ENCODE peak calls at places on chromosomes 12 and 14, in six cellular contexts. One of them, this sample, is unnamed.

GRCh38 chr14:103204852-103205540 is 81.7 kb downstream of the TNFAIP2 start:
- DNase-seq in progenitor cell of endocrine pancreas: no peak
- DNase-seq in AG10803: peak
- DNase-seq in mammary epithelial cell: peak
- DNase-seq in astrocyte of the spinal cord: no peak
- DNase-seq in mucosa of descending colon: no peak
- DNase-seq in this sample: no peak

GRCh38 chr12:123715151-123715676 is 3.1 kb downstream of the ATP6V0A2 start:
- DNase-seq in astrocyte of the spinal cord: no peak
- DNase-seq in progenitor cell of endocrine pancreas: no peak
- DNase-seq in mucosa of descending colon: no peak
- DNase-seq in mammary epithelial cell: no peak
- DNase-seq in AG10803: no peak
- DNase-seq in this sample: no peak

GRCh38 chr14:89093083-89093482 is 268.6 kb downstream of the TTC8 start:
- DNase-seq in mucosa of descending colon: no peak
- DNase-seq in astrocyte of the spinal cord: peak
- DNase-seq in mammary epithelial cell: no peak
- DNase-seq in progenitor cell of endocrine pancreas: no peak
- DNase-seq in AG10803: no peak
- DNase-seq in this sample: no peak

GRCh38 chr12:75848533-75848932 is 183.0 kb downstream of the PHLDA1 start:
- DNase-seq in mucosa of descending colon: no peak
- DNase-seq in astrocyte of the spinal cord: no peak
- DNase-seq in progenitor cell of endocrine pancreas: no peak
- DNase-seq in AG10803: no peak
- DNase-seq in mammary epithelial cell: no peak
- DNase-seq in this sample: no peak

GRCh38 chr12:78898416-78898815 is 33.8 kb downstream of the SYT1 start:
- DNase-seq in mucosa of descending colon: peak
- DNase-seq in astrocyte of the spinal cord: peak
- DNase-seq in mammary epithelial cell: no peak
- DNase-seq in AG10803: peak
- DNase-seq in progenitor cell of endocrine pancreas: no peak
- DNase-seq in this sample: no peak

GRCh38 chr14:34169561-34169960 is 218.7 kb upstream of the EGLN3 start:
- DNase-seq in astrocyte of the spinal cord: no peak
- DNase-seq in mammary epithelial cell: no peak
- DNase-seq in progenitor cell of endocrine pancreas: no peak
- DNase-seq in AG10803: no peak
- DNase-seq in mucosa of descending colon: no peak
- DNase-seq in this sample: no peak

GRCh38 chr12:31234955-31235867 is 90.7 kb downstream of the SINHCAF start:
- DNase-seq in AG10803: peak
- DNase-seq in progenitor cell of endocrine pancreas: peak
- DNase-seq in mammary epithelial cell: peak
- DNase-seq in astrocyte of the spinal cord: peak
- DNase-seq in mucosa of descending colon: peak
- DNase-seq in this sample: no peak

GRCh38 chr12:105317453-105317852 is 13.0 kb upstream of the C12orf75 start:
- DNase-seq in astrocyte of the spinal cord: peak
- DNase-seq in AG10803: peak
- DNase-seq in progenitor cell of endocrine pancreas: no peak
- DNase-seq in mammary epithelial cell: peak
- DNase-seq in mucosa of descending colon: no peak
- DNase-seq in this sample: no peak

GRCh38 chr12:101759396-101760047 is 20.3 kb upstream of the SYCP3 start:
- DNase-seq in mammary epithelial cell: peak
- DNase-seq in astrocyte of the spinal cord: peak
- DNase-seq in AG10803: peak
- DNase-seq in mucosa of descending colon: no peak
- DNase-seq in progenitor cell of endocrine pancreas: no peak
- DNase-seq in this sample: no peak

GRCh38 chr14:90675399-90675798 is 140.8 kb downstream of the TTC7B start:
- DNase-seq in mucosa of descending colon: no peak
- DNase-seq in progenitor cell of endocrine pancreas: no peak
- DNase-seq in astrocyte of the spinal cord: peak
- DNase-seq in mammary epithelial cell: no peak
- DNase-seq in AG10803: peak
- DNase-seq in this sample: no peak

GRCh38 chr14:90671382-90671781 is 144.8 kb downstream of the TTC7B start:
- DNase-seq in mucosa of descending colon: no peak
- DNase-seq in mammary epithelial cell: no peak
- DNase-seq in progenitor cell of endocrine pancreas: no peak
- DNase-seq in astrocyte of the spinal cord: no peak
- DNase-seq in AG10803: no peak
- DNase-seq in this sample: no peak

GRCh38 chr14:90674043-90674670 is 142.1 kb downstream of the TTC7B start:
- DNase-seq in progenitor cell of endocrine pancreas: no peak
- DNase-seq in mammary epithelial cell: no peak
- DNase-seq in mucosa of descending colon: no peak
- DNase-seq in AG10803: no peak
- DNase-seq in astrocyte of the spinal cord: no peak
- DNase-seq in this sample: no peak

GRCh38 chr14:90674716-90675115 is 141.5 kb downstream of the TTC7B start:
- DNase-seq in mucosa of descending colon: no peak
- DNase-seq in astrocyte of the spinal cord: no peak
- DNase-seq in mammary epithelial cell: no peak
- DNase-seq in progenitor cell of endocrine pancreas: no peak
- DNase-seq in AG10803: no peak
- DNase-seq in this sample: no peak

GRCh38 chr14:90671835-90672234 is 144.4 kb downstream of the TTC7B start:
- DNase-seq in astrocyte of the spinal cord: no peak
- DNase-seq in mammary epithelial cell: no peak
- DNase-seq in mucosa of descending colon: no peak
- DNase-seq in progenitor cell of endocrine pancreas: no peak
- DNase-seq in AG10803: no peak
- DNase-seq in this sample: no peak
- TF ChIP-seq CTCF in astrocyte of the spinal cord: no peak
- TF ChIP-seq CTCF in mammary epithelial cell: no peak
- TF ChIP-seq CTCF in mucosa of descending colon: no peak
- TF ChIP-seq CTCF in progenitor cell of endocrine pancreas: no peak
- TF ChIP-seq CTCF in AG10803: no peak
- TF ChIP-seq CTCF in this sample: no peak

GRCh38 chr14:74314576-74314975 is 11.8 kb upstream of the ABCD4 start:
- DNase-seq in progenitor cell of endocrine pancreas: no peak
- DNase-seq in mucosa of descending colon: no peak
- DNase-seq in astrocyte of the spinal cord: no peak
- DNase-seq in AG10803: no peak
- DNase-seq in mammary epithelial cell: no peak
- DNase-seq in this sample: no peak

GRCh38 chr14:74313601-74314000 is 10.9 kb upstream of the ABCD4 start:
- DNase-seq in mucosa of descending colon: no peak
- DNase-seq in progenitor cell of endocrine pancreas: no peak
- DNase-seq in mammary epithelial cell: no peak
- DNase-seq in AG10803: no peak
- DNase-seq in astrocyte of the spinal cord: no peak
- DNase-seq in this sample: no peak

GRCh38 chr14:74308695-74309094 is 6.0 kb upstream of the ABCD4 start:
- DNase-seq in progenitor cell of endocrine pancreas: no peak
- DNase-seq in mucosa of descending colon: no peak
- DNase-seq in mammary epithelial cell: no peak
- DNase-seq in AG10803: no peak
- DNase-seq in astrocyte of the spinal cord: no peak
- DNase-seq in this sample: no peak

DNA sequence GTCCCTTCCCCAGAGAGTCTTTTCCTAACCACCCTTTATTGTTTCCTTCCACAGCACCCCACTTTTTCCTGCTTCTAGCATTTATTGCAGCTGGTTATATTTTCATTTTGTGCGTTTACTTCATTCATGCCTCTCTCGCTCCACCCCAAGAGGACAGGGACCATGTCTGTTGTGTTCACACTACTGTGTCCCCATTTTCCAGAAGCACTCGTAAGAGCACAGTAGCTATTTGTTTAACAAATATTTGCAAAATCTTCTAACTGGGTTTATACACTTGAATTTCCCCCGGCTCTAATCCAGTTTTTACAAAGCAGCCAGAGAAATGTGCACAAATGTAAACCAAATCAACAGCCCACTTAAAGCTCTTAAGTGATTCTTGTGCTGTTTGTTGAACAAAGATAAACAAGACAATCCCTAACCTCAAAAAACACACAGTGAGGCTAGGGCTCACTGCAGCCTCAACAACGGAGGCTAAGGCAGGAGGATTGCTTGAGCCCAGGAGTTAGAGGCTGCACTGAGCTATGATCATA is 6.5 kb upstream of the ABCD4 start:
- DNase-seq in progenitor cell of endocrine pancreas: no peak
- DNase-seq in astrocyte of the spinal cord: no peak
- DNase-seq in mammary epithelial cell: no peak
- DNase-seq in mucosa of descending colon: no peak
- DNase-seq in AG10803: no peak
- DNase-seq in this sample: no peak
- TF ChIP-seq CTCF in progenitor cell of endocrine pancreas: no peak
- TF ChIP-seq CTCF in astrocyte of the spinal cord: no peak
- TF ChIP-seq CTCF in mammary epithelial cell: no peak
- TF ChIP-seq CTCF in mucosa of descending colon: no peak
- TF ChIP-seq CTCF in AG10803: no peak
- TF ChIP-seq CTCF in this sample: no peak

GRCh38 chr14:92651106-92651792 is 97.2 kb downstream of the LGMN start:
- DNase-seq in astrocyte of the spinal cord: no peak
- DNase-seq in progenitor cell of endocrine pancreas: no peak
- DNase-seq in mucosa of descending colon: peak
- DNase-seq in AG10803: no peak
- DNase-seq in mammary epithelial cell: no peak
- DNase-seq in this sample: peak
- TF ChIP-seq CTCF in astrocyte of the spinal cord: no peak
- TF ChIP-seq CTCF in progenitor cell of endocrine pancreas: no peak
- TF ChIP-seq CTCF in mucosa of descending colon: no peak
- TF ChIP-seq CTCF in AG10803: no peak
- TF ChIP-seq CTCF in mammary epithelial cell: no peak
- TF ChIP-seq CTCF in this sample: no peak

GRCh38 chr12:11592484-11592883 is 57.0 kb upstream of the ETV6 start:
- DNase-seq in mammary epithelial cell: no peak
- DNase-seq in mucosa of descending colon: no peak
- DNase-seq in progenitor cell of endocrine pancreas: no peak
- DNase-seq in AG10803: no peak
- DNase-seq in astrocyte of the spinal cord: no peak
- DNase-seq in this sample: no peak

GRCh38 chr12:11600199-11600598 is 49.3 kb upstream of the ETV6 start:
- DNase-seq in mucosa of descending colon: no peak
- DNase-seq in progenitor cell of endocrine pancreas: no peak
- DNase-seq in astrocyte of the spinal cord: no peak
- DNase-seq in AG10803: no peak
- DNase-seq in mammary epithelial cell: no peak
- DNase-seq in this sample: no peak

GRCh38 chr12:11593013-11593412 is 56.5 kb upstream of the ETV6 start:
- DNase-seq in astrocyte of the spinal cord: no peak
- DNase-seq in mammary epithelial cell: no peak
- DNase-seq in mucosa of descending colon: no peak
- DNase-seq in AG10803: no peak
- DNase-seq in progenitor cell of endocrine pancreas: no peak
- DNase-seq in this sample: no peak

GRCh38 chr12:11598900-11599299 is 50.6 kb upstream of the ETV6 start:
- DNase-seq in mucosa of descending colon: no peak
- DNase-seq in mammary epithelial cell: no peak
- DNase-seq in AG10803: no peak
- DNase-seq in astrocyte of the spinal cord: no peak
- DNase-seq in progenitor cell of endocrine pancreas: no peak
- DNase-seq in this sample: no peak

DNA sequence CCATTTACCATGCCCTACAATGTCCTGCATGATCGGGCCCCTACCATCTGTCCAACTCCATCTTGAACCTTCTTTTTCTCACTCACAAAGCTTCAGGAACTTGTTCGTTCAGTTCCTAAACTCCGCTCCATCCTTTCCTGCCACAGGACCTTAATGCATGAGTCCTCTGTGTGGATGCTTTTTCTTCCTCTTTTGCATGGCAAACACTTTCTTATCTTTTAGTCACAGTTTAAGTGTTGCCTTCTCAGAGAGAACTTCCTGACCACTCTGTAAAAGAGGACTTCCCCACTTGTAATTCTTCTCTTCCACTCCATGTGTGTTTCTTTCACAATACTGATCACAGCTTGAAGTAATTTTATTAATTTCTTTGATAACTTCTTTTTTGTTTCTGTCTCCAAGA is 54.4 kb upstream of the ETV6 start:
- DNase-seq in mammary epithelial cell: no peak
- DNase-seq in astrocyte of the spinal cord: no peak
- DNase-seq in progenitor cell of endocrine pancreas: no peak
- DNase-seq in AG10803: no peak
- DNase-seq in mucosa of descending colon: no peak
- DNase-seq in this sample: no peak
- TF ChIP-seq CTCF in mammary epithelial cell: no peak
- TF ChIP-seq CTCF in astrocyte of the spinal cord: no peak
- TF ChIP-seq CTCF in progenitor cell of endocrine pancreas: no peak
- TF ChIP-seq CTCF in AG10803: no peak
- TF ChIP-seq CTCF in mucosa of descending colon: no peak
- TF ChIP-seq CTCF in this sample: no peak

GRCh38 chr14:23555882-23556699 is at the start of gene THTPA:
- DNase-seq in mammary epithelial cell: peak
- DNase-seq in AG10803: peak
- DNase-seq in progenitor cell of endocrine pancreas: peak
- DNase-seq in mucosa of descending colon: peak
- DNase-seq in astrocyte of the spinal cord: peak
- DNase-seq in this sample: peak
- TF ChIP-seq CTCF in mammary epithelial cell: no peak
- TF ChIP-seq CTCF in AG10803: no peak
- TF ChIP-seq CTCF in progenitor cell of endocrine pancreas: no peak
- TF ChIP-seq CTCF in mucosa of descending colon: no peak
- TF ChIP-seq CTCF in astrocyte of the spinal cord: no peak
- TF ChIP-seq CTCF in this sample: no peak

GRCh38 chr12:49904601-49905000 is 901 bp upstream of the FAIM2 start:
- DNase-seq in mammary epithelial cell: no peak
- DNase-seq in AG10803: no peak
- DNase-seq in astrocyte of the spinal cord: no peak
- DNase-seq in mucosa of descending colon: no peak
- DNase-seq in progenitor cell of endocrine pancreas: no peak
- DNase-seq in this sample: no peak
- TF ChIP-seq CTCF in mammary epithelial cell: no peak
- TF ChIP-seq CTCF in AG10803: no peak
- TF ChIP-seq CTCF in astrocyte of the spinal cord: no peak
- TF ChIP-seq CTCF in mucosa of descending colon: no peak
- TF ChIP-seq CTCF in progenitor cell of endocrine pancreas: no peak
- TF ChIP-seq CTCF in this sample: no peak